ENCODE peak calls at places on chromosome 2, in six cellular contexts. I is transverse colon, R is ovary, P is HepG2, Z is K562, U is esophagus muscularis mucosa. K is an unnamed sample.

GRCh38 chr2:140085674-140086073 is 1305.5 kb upstream of the NXPH2 start:
- DNase-seq in I (no peak), R (no peak), P (no peak), Z (no peak), U (no peak), K (no peak)

GRCh38 chr2:12169060-12169406 is 422.6 kb downstream of the LPIN1 start:
- DNase-seq in I (no peak), R (no peak), P (no peak), Z (no peak), U (no peak), K (no peak)

GRCh38 chr2:197674546-197674945 is 841 bp downstream of the RFTN2 start:
- DNase-seq in I (no peak), R (no peak), P (no peak), Z (no peak), U (no peak), K (no peak)

GRCh38 chr2:172698041-172698863 is 37.4 kb upstream of the RAPGEF4 start:
- DNase-seq in I (no peak), R (no peak), P (no peak), Z (peak; percentile 23), U (no peak), K (no peak)

GRCh38 chr2:3251974-3252373 is 125.6 kb downstream of the EIPR1 start:
- DNase-seq in I (no peak), R (no peak), P (no peak), Z (no peak), U (no peak), K (no peak)

GRCh38 chr2:148253716-148254115 is 232.8 kb downstream of the MBD5 start:
- DNase-seq in I (no peak), R (no peak), P (no peak), Z (no peak), U (no peak), K (no peak)

GRCh38 chr2:235043762-235044500 is 92.1 kb downstream of the SH3BP4 start:
- DNase-seq in I (no peak), R (no peak), P (no peak), Z (no peak), U (no peak), K (no peak)

GRCh38 chr2:68828887-68829708 is 42.1 kb downstream of the BMP10 start:
- DNase-seq in I (peak; percentile 93), R (peak; percentile 98), P (peak; percentile 41), Z (peak; percentile 81), U (peak; percentile 98), K (peak; percentile 92)

GRCh38 chr2:224545884-224546644 is 39.1 kb downstream of the CUL3 start:
- DNase-seq in I (no peak), R (no peak), P (no peak), Z (no peak), U (no peak), K (no peak)

GRCh38 chr2:1766400-1766799 is 22.1 kb upstream of the PXDN start:
- DNase-seq in I (no peak), R (no peak), P (no peak), Z (no peak), U (no peak), K (no peak)

GRCh38 chr2:241739651-241740050 is 5.2 kb downstream of the D2HGDH start:
- DNase-seq in I (no peak), R (no peak), P (no peak), Z (no peak), U (no peak), K (no peak)

GRCh38 chr2:193332938-193333337 is 1138.2 kb upstream of the TMEFF2 start:
- DNase-seq in I (no peak), R (no peak), P (no peak), Z (no peak), U (no peak), K (no peak)

GRCh38 chr2:7012141-7012809 is 95.1 kb downstream of the RNF144A start:
- DNase-seq in I (no peak), R (no peak), P (no peak), Z (no peak), U (no peak), K (no peak)

GRCh38 chr2:99421469-99421868 is 68.3 kb downstream of the REV1 start:
- DNase-seq in I (no peak), R (no peak), P (no peak), Z (no peak), U (no peak), K (no peak)

GRCh38 chr2:218727502-218728165 is 17.0 kb downstream of the TTLL4 start:
- DNase-seq in I (no peak), R (no peak), P (peak; percentile 66), Z (no peak), U (no peak), K (no peak)

GRCh38 chr2:216620806-216621205 is 12.4 kb upstream of the IGFBP2 start:
- DNase-seq in I (no peak), R (no peak), P (no peak), Z (no peak), U (no peak), K (no peak)

GRCh38 chr2:161238559-161239415 is 69.4 kb upstream of the PSMD14 start:
- DNase-seq in I (peak; percentile 61), R (peak; percentile 77), P (no peak), Z (no peak), U (no peak), K (peak; percentile 76)

GRCh38 chr2:11542275-11542819 is 8.5 kb downstream of the GREB1 start:
- DNase-seq in I (no peak), R (peak; percentile 43), P (peak; percentile 51), Z (no peak), U (no peak), K (no peak)

GRCh38 chr2:241065355-241065803 is 36.7 kb downstream of the MTERF4 start:
- DNase-seq in I (no peak), R (no peak), P (no peak), Z (peak; percentile 27), U (peak; percentile 82), K (no peak)

GRCh38 chr2:239247401-239248245 is 153.2 kb downstream of the HDAC4 start:
- DNase-seq in I (peak; percentile 8), R (no peak), P (peak; percentile 76), Z (no peak), U (no peak), K (peak; percentile 68)

GRCh38 chr2:74515271-74516069 is 1.2 kb downstream of the TLX2 start:
- DNase-seq in I (no peak), R (no peak), P (no peak), Z (no peak), U (no peak), K (no peak)

GRCh38 chr2:40997362-40997761 is 545.5 kb upstream of the SLC8A1 start:
- DNase-seq in I (no peak), R (no peak), P (peak; percentile 38), Z (no peak), U (no peak), K (no peak)
- TF ChIP-seq EP300 in I (no peak), R (no peak), P (no peak), Z (no peak), U (no peak), K (no peak)

DNA sequence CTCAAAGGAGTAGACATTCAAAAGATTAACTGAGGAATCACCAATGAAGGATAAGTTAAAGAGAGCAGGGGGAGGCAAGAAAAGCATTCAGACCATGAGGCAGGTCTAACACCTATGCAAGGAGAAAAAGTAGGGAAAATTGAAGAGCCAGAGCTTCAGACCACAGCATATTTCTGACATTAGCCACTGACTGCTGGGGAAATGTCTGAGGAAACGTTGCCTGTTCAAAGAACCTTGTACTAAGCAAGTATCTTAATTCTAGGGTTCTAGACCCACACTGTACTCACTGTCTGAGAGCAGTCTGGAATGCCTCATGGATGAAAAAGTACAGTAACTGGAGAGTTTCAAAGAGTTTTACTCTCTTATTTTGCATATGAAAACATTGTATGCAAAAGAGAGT is 39.5 kb upstream of the TFPI start:
- DNase-seq in I (no peak), R (no peak), P (no peak), Z (no peak), U (no peak), K (no peak)
- H3K27ac ChIP-seq in I (no peak overlapping the region), R (no peak overlapping the region), P (no peak overlapping the region), Z (no peak overlapping the region), U (no peak overlapping the region), K (no peak overlapping the region)

DNA sequence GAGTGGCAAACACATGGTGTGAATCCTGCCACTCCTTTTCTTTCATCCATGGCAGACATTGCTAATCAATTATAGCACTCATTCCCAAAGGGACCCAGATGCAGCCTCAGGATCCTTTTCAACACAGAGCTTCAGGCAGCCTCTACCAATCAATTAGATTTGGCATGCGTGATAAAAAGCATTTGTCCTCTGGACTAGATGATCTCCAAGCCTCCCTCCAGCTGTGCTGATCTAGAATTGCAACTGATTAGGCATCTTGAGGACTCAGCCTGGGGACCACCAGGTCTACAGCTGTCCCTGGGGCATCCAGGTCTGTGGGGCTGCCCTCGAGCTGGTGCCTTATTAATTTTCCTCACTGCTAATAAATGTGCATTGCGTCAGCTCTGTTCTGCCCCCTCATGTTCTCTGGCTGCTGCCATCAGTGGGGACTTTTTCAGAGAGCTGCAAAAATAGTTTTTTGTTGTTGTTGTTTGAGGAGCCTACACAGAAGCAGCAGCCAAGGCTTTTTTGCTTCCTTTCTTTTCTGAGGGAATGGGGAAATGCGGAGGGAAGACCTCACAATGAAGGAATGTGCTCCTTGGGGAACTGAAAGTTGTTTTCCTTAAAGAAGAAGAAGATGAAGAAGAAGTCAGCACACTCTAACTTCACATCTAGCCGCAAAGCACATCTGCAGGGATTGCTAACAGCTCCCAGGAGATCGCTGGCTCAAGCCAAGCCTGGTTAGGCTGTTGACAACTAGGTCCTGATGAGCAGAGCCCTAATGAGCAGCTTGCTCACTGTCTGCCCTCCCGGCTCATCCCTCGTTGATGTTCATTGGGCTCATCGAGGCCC is 8.8 kb upstream of the ATOH8 start:
- DNase-seq in I (peak; percentile 27), R (peak; percentile 61), P (no peak), Z (no peak), U (no peak), K (peak; percentile 84)
- TF ChIP-seq EP300 in I (no peak), R (peak; percentile 3), P (no peak), Z (no peak), U (no peak), K (no peak)

DNA sequence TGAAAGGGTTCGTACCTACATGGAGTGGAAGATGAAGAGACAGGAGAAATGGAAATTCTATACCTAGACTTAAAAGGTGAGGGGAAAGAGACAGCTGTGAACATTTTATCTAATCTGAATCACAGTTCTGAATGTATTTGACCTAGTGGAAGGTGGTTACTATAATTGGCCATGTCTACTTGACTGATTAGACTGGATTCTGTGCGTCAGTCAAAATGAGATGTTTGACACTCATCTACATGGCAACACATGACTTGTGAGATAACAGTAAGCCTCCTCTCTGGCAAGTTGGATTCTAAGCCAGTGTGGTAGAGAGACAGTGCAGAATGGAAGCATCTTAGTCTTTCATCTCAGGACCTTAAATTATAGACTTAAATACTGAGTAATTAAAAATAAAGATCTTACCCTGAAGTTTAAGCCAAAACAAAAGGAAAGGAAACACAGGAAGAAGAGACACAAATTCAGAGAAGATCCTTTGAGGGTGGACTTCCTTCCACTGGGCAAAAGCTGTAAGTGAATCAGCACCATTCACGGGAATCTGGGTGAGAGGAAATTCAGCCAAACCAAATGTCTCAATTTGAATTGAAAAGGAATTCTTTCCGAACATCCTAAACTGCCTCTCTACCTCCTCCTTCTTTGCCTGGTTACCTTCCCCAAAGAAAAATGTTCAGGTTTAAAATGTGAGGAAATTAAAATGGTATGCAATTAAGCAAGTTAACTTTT is 121.6 kb downstream of the EHBP1 start:
- DNase-seq in I (no peak), R (no peak), P (no peak), Z (no peak), U (no peak), K (no peak)
- H3K27ac ChIP-seq in I (no peak overlapping the region), R (no peak overlapping the region), P (no peak overlapping the region), Z (no peak overlapping the region), U (no peak overlapping the region), K (no peak overlapping the region)